ENCODE peak calls at places on chromosome 18, in nine cellular contexts. U is BJ, D is A549, J is uterus, E is psoas muscle, C is heart left ventricle, X is GM12865, G is IMR-90, A is lower lobe of right lung. Y is an unnamed sample.

GRCh38 chr18:31497711-31498449 is at the start of gene DSG2:
- DNase-seq in E (peak), J (peak), X (peak), C (peak), G (no peak), D (peak), U (no peak), A (peak), Y (no peak)

GRCh38 chr18:12769644-12770440 is 67.0 kb downstream of the PSMG2 start:
- DNase-seq in D (no peak), X (no peak), G (peak), A (no peak), J (no peak), E (no peak), U (no peak), C (no peak), Y (no peak)

GRCh38 chr18:70454705-70455322 is 166.0 kb downstream of the SOCS6 start:
- DNase-seq in G (peak), C (no peak), U (no peak), E (no peak), J (no peak), X (peak), D (peak), A (no peak), Y (no peak)

GRCh38 chr18:56975276-56975675 is 171.6 kb upstream of the BOD1L2 start:
- DNase-seq in C (no peak), X (no peak), U (no peak), G (no peak), A (no peak), E (no peak), D (no peak), J (no peak), Y (no peak)

GRCh38 chr18:634551-635045 is 22.9 kb upstream of the TYMS start:
- DNase-seq in A (no peak), C (no peak), G (no peak), E (no peak), D (no peak), X (no peak), U (peak), J (no peak), Y (no peak)

GRCh38 chr18:12657048-12657848 is 659 bp downstream of the SPIRE1 start:
- DNase-seq in C (peak), G (peak), J (peak), D (peak), U (no peak), E (peak), A (peak), X (peak), Y (no peak)

GRCh38 chr18:54316071-54316820 is 41.4 kb downstream of the STARD6 start:
- DNase-seq in G (no peak), D (no peak), E (no peak), J (no peak), A (no peak), U (no peak), C (no peak), X (no peak), Y (no peak)

GRCh38 chr18:26703170-26703933 is 155.0 kb upstream of the KCTD1 start:
- DNase-seq in G (no peak), J (no peak), D (peak), X (peak), C (no peak), E (no peak), U (no peak), A (no peak), Y (no peak)

GRCh38 chr18:3016584-3017292 is 3.8 kb upstream of the LPIN2 start:
- DNase-seq in A (no peak), C (no peak), X (no peak), E (no peak), U (no peak), G (no peak), D (no peak), J (no peak), Y (no peak)

GRCh38 chr18:26091047-26091630 is 726 bp upstream of the SS18 start:
- DNase-seq in J (peak), D (peak), X (peak), E (peak), U (no peak), G (no peak), C (peak), A (no peak), Y (peak)

GRCh38 chr18:63882333-63883141 is 5.0 kb upstream of the SERPINB2 start:
- DNase-seq in D (peak), G (peak), A (no peak), E (no peak), C (peak), X (no peak), J (no peak), U (peak), Y (no peak)

GRCh38 chr18:295756-296155 is 27.9 kb upstream of the THOC1 start:
- DNase-seq in E (no peak), A (no peak), U (no peak), C (no peak), D (no peak), G (no peak), X (no peak), J (no peak), Y (no peak)

GRCh38 chr18:12032786-12033642 is 51.7 kb downstream of the IMPA2 start:
- DNase-seq in C (no peak), G (peak), A (no peak), D (no peak), J (no peak), X (no peak), U (peak), E (no peak), Y (no peak)

GRCh38 chr18:46793565-46793964 is 36.7 kb upstream of the ST8SIA5 start:
- DNase-seq in D (no peak), C (no peak), X (no peak), G (no peak), A (no peak), J (no peak), E (no peak), U (no peak), Y (no peak)

GRCh38 chr18:12884521-12885323 is 685 bp upstream of the PTPN2 start:
- DNase-seq in G (no peak), D (no peak), C (no peak), J (no peak), E (no peak), U (no peak), X (no peak), A (no peak), Y (no peak)

GRCh38 chr18:3044931-3045698 is 32.2 kb upstream of the LPIN2 start:
- DNase-seq in C (peak), D (peak), U (no peak), G (no peak), E (peak), A (peak), J (no peak), X (no peak), Y (peak)

GRCh38 chr18:22385718-22386117 is 32.0 kb downstream of the CTAGE1 start:
- DNase-seq in U (peak), E (no peak), X (no peak), D (no peak), G (peak), J (no peak), C (no peak), A (no peak), Y (no peak)

GRCh38 chr18:38751211-38751610 is 1185.6 kb upstream of the CELF4 start:
- DNase-seq in X (no peak), D (no peak), J (no peak), U (no peak), G (no peak), E (no peak), A (no peak), C (no peak), Y (no peak)

GRCh38 chr18:49322770-49323490 is 137.5 kb downstream of the DYM start:
- DNase-seq in J (no peak), E (no peak), A (no peak), G (no peak), C (no peak), U (no peak), X (no peak), D (no peak), Y (no peak)

GRCh38 chr18:48028081-48028480 is 97.6 kb upstream of the SMAD2 start:
- DNase-seq in X (no peak), J (no peak), E (no peak), G (no peak), C (no peak), U (no peak), A (peak), D (no peak), Y (no peak)
- TF ChIP-seq CTCF in X (no peak), J (no peak), E (no peak), G (no peak), C (no peak), U (peak), A (no peak), D (no peak), Y (no peak)

GRCh38 chr18:59269563-59270214 is 3.6 kb downstream of the RAX start:
- DNase-seq in X (no peak), J (no peak), G (no peak), A (no peak), D (no peak), C (no peak), E (no peak), U (no peak), Y (no peak)

GRCh38 chr18:59270689-59271257 is 2.5 kb downstream of the RAX start:
- DNase-seq in U (no peak), D (no peak), X (no peak), G (no peak), J (no peak), C (no peak), A (no peak), E (no peak), Y (no peak)

GRCh38 chr18:59268127-59268721 is 5.0 kb downstream of the RAX start:
- DNase-seq in C (no peak), A (no peak), X (no peak), D (no peak), G (no peak), J (no peak), U (no peak), E (no peak), Y (no peak)

GRCh38 chr18:59267511-59268126 is 5.6 kb downstream of the RAX start:
- DNase-seq in G (no peak), U (no peak), D (peak), X (no peak), E (no peak), A (no peak), C (no peak), J (no peak), Y (no peak)

DNA sequence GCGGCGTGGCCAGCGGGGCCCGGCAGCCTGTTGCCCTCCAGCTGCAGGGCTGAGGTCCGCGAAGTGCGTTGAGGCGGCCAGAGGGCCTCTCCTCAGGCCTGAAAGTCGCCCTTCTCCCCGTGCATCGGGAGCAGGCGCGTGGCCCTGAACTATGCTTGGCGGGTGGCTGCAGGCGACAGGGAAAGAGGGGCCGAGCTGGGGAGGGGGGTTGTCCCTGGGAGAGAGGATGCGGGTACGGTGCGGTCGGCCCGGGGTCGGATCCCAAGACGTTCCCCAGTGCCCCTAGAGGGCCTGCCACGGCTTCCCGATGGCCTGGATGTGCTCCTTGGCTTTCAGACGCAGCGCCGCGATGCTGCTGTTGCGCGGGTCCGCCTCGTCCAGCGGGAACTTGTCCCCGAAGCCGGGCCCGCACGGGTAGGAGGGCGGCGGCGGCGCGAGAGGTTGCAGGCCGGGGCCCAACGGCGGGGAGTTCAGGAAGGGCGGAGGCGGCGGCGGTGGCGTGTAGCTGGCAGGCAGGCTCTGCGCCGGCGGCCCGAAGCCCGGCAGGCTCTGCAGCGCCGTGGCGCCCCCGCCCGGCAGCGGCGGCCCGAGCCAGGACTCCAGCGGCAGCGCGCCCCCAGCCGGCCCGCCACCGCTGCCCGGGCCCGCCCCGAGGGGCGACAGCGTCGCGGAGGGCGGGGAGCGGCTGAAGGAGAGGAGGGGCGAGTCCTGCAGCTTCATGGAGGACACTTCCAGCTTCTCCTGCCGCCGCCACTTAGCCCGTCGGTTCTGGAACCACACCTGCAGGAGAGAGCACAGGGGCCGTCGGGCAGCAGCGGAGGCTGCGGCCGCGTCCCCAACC is 4.3 kb downstream of the RAX start:
- DNase-seq in C (no peak), X (peak), E (no peak), J (no peak), A (peak), U (no peak), G (no peak), D (peak), Y (no peak)
- TF ChIP-seq CTCF in C (peak), X (peak), E (peak), J (no peak), A (no peak), U (no peak), G (peak), D (peak), Y (no peak)

GRCh38 chr18:34350778-34351177 is 126.1 kb upstream of the NOL4 start:
- DNase-seq in C (no peak), D (no peak), X (no peak), J (no peak), A (no peak), G (no peak), E (no peak), U (no peak), Y (no peak)

GRCh38 chr18:34354351-34354750 is 129.6 kb upstream of the NOL4 start:
- DNase-seq in U (no peak), G (no peak), A (no peak), C (no peak), J (no peak), D (no peak), X (no peak), E (no peak), Y (no peak)

GRCh38 chr18:34357944-34358580 is 133.3 kb upstream of the NOL4 start:
- DNase-seq in D (no peak), X (peak), G (no peak), C (no peak), J (no peak), E (no peak), A (no peak), U (no peak), Y (no peak)

DNA sequence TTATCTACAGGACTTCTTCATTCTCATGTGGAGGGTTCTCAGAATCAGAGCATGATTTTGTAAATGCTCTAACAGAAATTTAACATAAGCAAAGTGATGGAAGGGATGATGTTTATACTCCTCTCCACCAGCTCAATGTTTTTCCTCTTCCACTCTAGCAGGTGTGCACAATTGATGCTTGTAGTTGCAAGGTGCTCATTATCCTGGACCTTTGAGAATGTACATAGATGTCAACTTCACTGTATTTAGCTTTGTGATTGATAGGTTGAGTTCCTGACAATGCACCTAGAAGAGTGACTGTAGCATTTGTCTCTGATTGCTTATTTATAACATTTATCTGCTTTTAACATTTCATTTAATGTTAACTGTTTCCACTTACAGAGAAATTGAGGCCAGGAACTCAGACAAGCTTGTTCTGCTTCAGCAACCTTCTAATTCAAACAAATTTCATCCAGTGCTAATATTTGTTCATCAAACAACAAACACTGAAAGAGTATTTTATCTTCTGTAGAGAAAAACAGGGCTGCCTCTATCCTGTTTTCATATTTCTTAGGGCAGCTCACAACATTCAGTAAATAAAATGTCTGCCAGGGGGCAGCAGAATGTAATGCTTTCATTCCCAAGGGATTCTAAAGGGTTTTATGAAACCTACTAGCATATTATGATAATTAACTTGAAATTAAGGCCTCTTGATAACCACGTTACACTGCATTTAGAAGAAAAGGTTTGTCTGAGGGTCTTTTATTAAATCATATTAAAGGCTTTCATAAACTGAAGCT is 127.9 kb upstream of the NOL4 start:
- DNase-seq in D (no peak), U (no peak), G (no peak), X (no peak), J (no peak), C (no peak), E (no peak), A (no peak), Y (no peak)
- TF ChIP-seq CTCF in D (no peak), U (no peak), G (peak), X (no peak), J (no peak), C (peak), E (peak), A (peak), Y (peak)

GRCh38 chr18:50986360-50987087 is 18.7 kb downstream of the ELAC1 start:
- DNase-seq in C (no peak), E (no peak), X (no peak), J (no peak), G (peak), U (peak), A (no peak), D (no peak), Y (no peak)

GRCh38 chr18:50982086-50982801 is 14.4 kb downstream of the ELAC1 start:
- DNase-seq in U (no peak), G (no peak), C (no peak), A (no peak), E (no peak), X (no peak), J (no peak), D (no peak), Y (no peak)

GRCh38 chr18:50981381-50981780 is 13.5 kb downstream of the ELAC1 start:
- DNase-seq in C (no peak), X (no peak), J (no peak), G (no peak), U (peak), A (no peak), E (no peak), D (no peak), Y (no peak)

GRCh38 chr18:50987261-50987660 is 19.4 kb downstream of the ELAC1 start:
- DNase-seq in X (no peak), A (no peak), G (no peak), U (no peak), D (no peak), E (no peak), J (no peak), C (no peak), Y (no peak)

DNA sequence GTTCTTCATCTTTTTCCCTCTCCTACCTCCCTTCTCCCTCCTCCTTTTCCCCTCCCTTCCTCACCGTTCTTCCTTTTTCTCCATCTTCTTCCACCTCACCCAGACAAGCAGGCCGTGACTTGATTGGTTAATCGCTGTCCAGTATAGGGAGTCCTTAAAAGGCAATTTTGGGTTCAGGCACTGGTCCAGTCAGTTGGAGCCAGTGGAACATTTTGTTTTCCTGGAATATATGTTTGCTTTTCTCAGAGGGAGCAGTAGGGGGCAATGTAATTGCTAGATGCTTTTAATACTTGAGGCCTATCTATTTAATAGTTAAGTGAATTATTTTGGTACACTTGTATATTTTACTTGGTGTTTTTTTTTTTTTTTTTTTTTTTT is 15.0 kb downstream of the ELAC1 start:
- DNase-seq in X (no peak), A (no peak), E (no peak), U (no peak), C (no peak), G (peak), J (no peak), D (no peak), Y (no peak)
- TF ChIP-seq CTCF in X (no peak), A (no peak), E (no peak), U (no peak), C (peak), G (peak), J (no peak), D (no peak), Y (no peak)

DNA sequence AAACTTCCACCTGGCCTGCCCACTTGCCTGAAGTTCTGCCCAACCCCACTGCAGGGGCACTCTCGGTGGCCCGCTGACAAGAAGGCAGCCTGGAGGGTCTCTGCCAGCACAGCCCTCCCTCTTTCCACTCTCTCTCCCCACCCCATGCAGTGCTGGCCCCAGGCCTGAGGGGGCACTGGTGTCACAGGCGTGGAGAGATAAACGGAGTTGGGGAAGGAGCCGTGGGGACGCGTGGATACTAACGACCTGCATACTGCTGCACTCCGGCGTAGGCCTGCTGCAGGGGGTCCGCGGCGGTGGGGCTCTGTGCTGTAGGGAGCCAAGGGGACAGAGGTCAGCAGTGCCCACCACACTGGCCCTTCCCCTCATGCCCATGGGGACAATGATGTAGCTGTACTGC is 299.3 kb downstream of the CELF4 start:
- DNase-seq in A (no peak), U (no peak), J (no peak), C (no peak), G (no peak), D (no peak), E (no peak), X (no peak), Y (no peak)
- TF ChIP-seq CTCF in A (no peak), U (peak), J (no peak), C (no peak), G (peak), D (peak), E (no peak), X (peak), Y (no peak)

GRCh38 chr18:79988079-79988924 is at the start of gene TXNL4A:
- DNase-seq in U (no peak), A (peak), D (peak), J (peak), E (peak), C (peak), X (peak), G (peak), Y (peak)
- TF ChIP-seq CTCF in U (peak), A (peak), D (no peak), J (no peak), E (peak), C (peak), X (peak), G (peak), Y (peak)

GRCh38 chr18:48317781-48318381 is 91.3 kb downstream of the ZBTB7C start:
- DNase-seq in C (no peak), D (no peak), U (no peak), G (no peak), X (no peak), E (no peak), J (no peak), A (no peak), Y (no peak)
- TF ChIP-seq CTCF in C (peak), D (no peak), U (no peak), G (no peak), X (peak), E (peak), J (no peak), A (no peak), Y (no peak)